ENCODE peak calls at places on chromosomes 1 and 21, in six cellular contexts. N, P, J, K, M and D are unnamed samples.
A peak's percentile ranks its signal among the peaks of the same experiment; 100 is the strongest.

GRCh38 chr21:38333290-38334272 is 76.8 kb downstream of the KCNJ15 start:
- DNase-seq in P (no peak), M (no peak), K (peak; percentile 59), J (no peak), N (no peak), D (no peak)

GRCh38 chr21:35057428-35057827 is 8.3 kb upstream of the RUNX1 start:
- DNase-seq in N (no peak), P (no peak), J (no peak), K (no peak), M (no peak), D (no peak)

GRCh38 chr1:55050283-55050682 is 10.9 kb downstream of the PCSK9 start:
- DNase-seq in J (no peak), K (peak; percentile 59), P (no peak), M (no peak), N (peak; percentile 61), D (no peak)

GRCh38 chr1:3126756-3127718 is 58.0 kb downstream of the PRDM16 start:
- DNase-seq in N (no peak), P (no peak), M (no peak), K (no peak), J (no peak), D (no peak)

GRCh38 chr1:68197891-68198290 is 34.4 kb downstream of the WLS start:
- DNase-seq in N (no peak), M (no peak), P (peak; percentile 24), K (no peak), J (no peak), D (no peak)

GRCh38 chr1:19893687-19894086 is 11.5 kb downstream of the OTUD3 start:
- DNase-seq in J (no peak), K (no peak), N (no peak), P (no peak), M (no peak), D (no peak)

GRCh38 chr1:221543529-221544120 is 198.3 kb downstream of the DUSP10 start:
- DNase-seq in J (no peak), K (peak; percentile 69), N (peak; percentile 9), P (no peak), M (no peak), D (no peak)

GRCh38 chr1:245875581-245876263 is 631.4 kb downstream of the SMYD3 start:
- DNase-seq in N (peak; percentile 22), M (no peak), K (peak; percentile 30), J (no peak), P (no peak), D (no peak)

GRCh38 chr1:53919675-53920066 is 25.7 kb downstream of the DIO1 start:
- DNase-seq in J (no peak), N (no peak), K (no peak), P (no peak), M (no peak), D (no peak)

GRCh38 chr1:27542463-27543273 is 52.7 kb upstream of the WASF2 start:
- DNase-seq in N (peak; percentile 74), K (peak; percentile 53), P (peak; percentile 80), J (no peak), M (peak; percentile 49), D (peak; percentile 92)

GRCh38 chr1:36567601-36568341 is 85.1 kb upstream of the CSF3R start:
- DNase-seq in N (no peak), K (no peak), P (no peak), M (no peak), J (peak; percentile 18), D (no peak)

GRCh38 chr1:25873120-25873519 is 2.4 kb downstream of the PAQR7 start:
- DNase-seq in K (no peak), P (no peak), M (peak; percentile 31), J (no peak), N (no peak), D (no peak)

GRCh38 chr1:221286399-221286798 is 407.2 kb downstream of the HLX start:
- DNase-seq in P (no peak), J (no peak), N (no peak), K (no peak), M (no peak), D (no peak)

GRCh38 chr1:211133393-211133840 is 531 bp downstream of the KCNH1 start:
- DNase-seq in J (no peak), N (no peak), M (no peak), P (no peak), K (no peak), D (peak; percentile 51)

GRCh38 chr21:29299906-29300546 is 1.3 kb downstream of the BACH1 start:
- DNase-seq in N (peak; percentile 98), M (peak; percentile 57), P (peak; percentile 27), K (peak; percentile 85), J (peak; percentile 92), D (peak; percentile 67)

GRCh38 chr1:200925821-200926220 is 31.1 kb downstream of the INAVA start:
- DNase-seq in P (no peak), N (peak; percentile 40), K (peak; percentile 23), M (no peak), J (no peak), D (no peak)

GRCh38 chr1:76079475-76080227 is 5.1 kb downstream of the ST6GALNAC3 start:
- DNase-seq in K (no peak), J (no peak), P (no peak), N (no peak), M (no peak), D (no peak)

GRCh38 chr21:28333455-28334108 is 659.1 kb downstream of the LTN1 start:
- DNase-seq in M (no peak), J (no peak), K (peak; percentile 81), P (no peak), N (peak; percentile 44), D (no peak)

GRCh38 chr1:9200441-9200840 is 34.1 kb upstream of the H6PD start:
- DNase-seq in P (no peak), M (no peak), K (no peak), J (no peak), N (no peak), D (no peak)

GRCh38 chr1:45685308-45686080 is 839 bp downstream of the GPBP1L1 start:
- DNase-seq in J (no peak), P (no peak), K (no peak), M (no peak), N (no peak), D (no peak)

GRCh38 chr21:20330652-20331051 is 667.6 kb upstream of the NCAM2 start:
- DNase-seq in K (no peak), N (no peak), M (no peak), J (no peak), P (no peak), D (no peak)

GRCh38 chr1:9606948-9607347 is 18.2 kb downstream of the TMEM201 start:
- DNase-seq in N (no peak), M (no peak), P (no peak), K (no peak), J (no peak), D (no peak)

GRCh38 chr1:161733526-161733925 is 12.2 kb downstream of the FCRLB start:
- DNase-seq in J (no peak), M (no peak), P (peak; percentile 61), K (peak; percentile 92), N (peak; percentile 87), D (no peak)

GRCh38 chr1:37808369-37809319 is 636 bp upstream of the YRDC start:
- DNase-seq in M (peak; percentile 79), P (peak; percentile 82), N (peak; percentile 60), K (peak; percentile 75), J (no peak), D (peak; percentile 87)
- TF ChIP-seq CTCF in M (no peak), P (no peak), N (no peak), K (no peak), J (no peak), D (no peak)

GRCh38 chr1:166730299-166730888 is 108.9 kb upstream of the POGK start:
- DNase-seq in J (no peak), N (peak; percentile 7), K (no peak), M (no peak), P (no peak), D (no peak)
- TF ChIP-seq CTCF in J (no peak), N (no peak), K (no peak), M (no peak), P (no peak), D (no peak)

GRCh38 chr1:117541003-117541402 is 64.8 kb upstream of the TENT5C start:
- DNase-seq in P (no peak), J (no peak), M (no peak), K (peak; percentile 39), N (no peak), D (peak; percentile 47)

GRCh38 chr1:117535776-117536175 is 70.1 kb upstream of the TENT5C start:
- DNase-seq in J (no peak), K (no peak), P (no peak), N (no peak), M (no peak), D (no peak)

GRCh38 chr1:117534995-117535467 is 70.8 kb upstream of the TENT5C start:
- DNase-seq in K (peak; percentile 80), J (no peak), N (peak; percentile 47), M (peak; percentile 27), P (peak; percentile 35), D (no peak)

GRCh38 chr1:117540532-117540931 is 65.3 kb upstream of the TENT5C start:
- DNase-seq in J (no peak), N (no peak), M (no peak), K (no peak), P (no peak), D (no peak)

GRCh38 chr1:117537291-117537920 is 68.4 kb upstream of the TENT5C start:
- DNase-seq in N (no peak), J (no peak), M (peak; percentile 74), K (no peak), P (peak; percentile 43), D (no peak)
- TF ChIP-seq CTCF in N (no peak), J (no peak), M (peak; percentile 38), K (no peak), P (no peak), D (no peak)

DNA sequence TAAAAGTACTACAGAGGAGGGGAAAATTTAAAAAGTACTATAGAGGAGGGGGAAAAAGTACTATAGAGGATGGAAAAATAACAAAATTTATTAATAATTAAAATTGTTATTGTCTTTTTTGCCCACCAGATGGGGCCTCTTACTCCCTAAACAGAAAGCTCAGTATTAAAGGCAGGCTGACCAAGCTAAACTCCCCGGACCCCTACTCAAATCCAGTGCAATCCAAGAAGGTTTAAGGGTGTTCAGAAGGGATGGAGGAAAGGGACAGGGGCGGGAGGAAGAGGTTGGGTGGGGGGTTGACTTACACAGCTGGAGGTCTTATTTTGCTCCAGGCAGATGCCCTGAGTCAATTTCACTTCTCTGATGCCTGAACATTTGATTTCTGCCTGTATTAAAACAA is 13.7 kb downstream of the CD34 start:
- DNase-seq in P (no peak), J (no peak), M (no peak), N (peak; percentile 4), K (peak; percentile 52), D (no peak)
- TF ChIP-seq CTCF in P (peak; percentile 65), J (peak; percentile 45), M (peak; percentile 24), N (peak; percentile 16), K (peak; percentile 33), D (peak; percentile 46)